ENCODE peak calls at places on chromosome 2, in five cellular contexts. T, B, Q, E and H are unnamed samples.

GRCh38 chr2:27496357-27497287 is at the start of gene GCKR:
- DNase-seq in T (no peak), B (no peak), Q (no peak), E (no peak), H (no peak)

GRCh38 chr2:112665113-112665780 is 19.5 kb downstream of the SLC20A1 start:
- DNase-seq in T (no peak), B (no peak), Q (no peak), E (no peak), H (no peak)

GRCh38 chr2:148909114-148909513 is 34.1 kb downstream of the KIF5C start:
- DNase-seq in T (no peak), B (no peak), Q (no peak), E (no peak), H (no peak)

GRCh38 chr2:210660-211059 is 53.2 kb downstream of the SH3YL1 start:
- DNase-seq in T (peak; percentile 48), B (no peak), Q (no peak), E (no peak), H (no peak)

GRCh38 chr2:239256297-239256696 is 144.5 kb downstream of the HDAC4 start:
- DNase-seq in T (no peak), B (no peak), Q (no peak), E (no peak), H (no peak)

GRCh38 chr2:223197046-223197445 is 145.1 kb downstream of the KCNE4 start:
- DNase-seq in T (no peak), B (no peak), Q (no peak), E (no peak), H (no peak)

GRCh38 chr2:105756435-105756834 is 11.7 kb downstream of the NCK2 start:
- DNase-seq in T (no peak), B (no peak), Q (no peak), E (no peak), H (no peak)

GRCh38 chr2:205463626-205464025 is 218.7 kb upstream of the NRP2 start:
- DNase-seq in T (no peak), B (no peak), Q (no peak), E (no peak), H (no peak)

GRCh38 chr2:167990062-167990461 is 257.3 kb downstream of the STK39 start:
- DNase-seq in T (no peak), B (no peak), Q (no peak), E (no peak), H (no peak)

GRCh38 chr2:58769494-58770239 is 528.5 kb upstream of the FANCL start:
- DNase-seq in T (no peak), B (no peak), Q (no peak), E (no peak), H (no peak)

GRCh38 chr2:241773511-241774418 is 2.9 kb upstream of the GAL3ST2 start:
- DNase-seq in T (no peak), B (peak; percentile 44), Q (no peak), E (no peak), H (no peak)